ENCODE peak calls at places on chromosomes 16 and 17, in five cellular contexts. H is AG04450, G is upper lobe of left lung, K is fibroblast of pulmonary artery, A is OCI-LY7. T is an unnamed sample.

GRCh38 chr17:32570081-32570396 is 83.2 kb downstream of the CDK5R1 start:
- DNase-seq in H (no peak), G (no peak), K (no peak), A (no peak), T (no peak)

GRCh38 chr16:6918661-6919060 is 414.0 kb upstream of the RBFOX1 start:
- DNase-seq in H (no peak), G (no peak), K (no peak), A (no peak), T (no peak)

GRCh38 chr17:47203984-47204721 is 5.0 kb upstream of the MYL4 start:
- DNase-seq in H (no peak), G (no peak), K (no peak), A (peak; percentile 87), T (no peak)

GRCh38 chr16:79093554-79093967 is 507.0 kb downstream of the MAF start:
- DNase-seq in H (no peak), G (peak; percentile 35), K (no peak), A (no peak), T (peak; percentile 16)

GRCh38 chr17:4998027-4998665 is 396 bp downstream of the KIF1C start:
- DNase-seq in H (no peak), G (peak; percentile 93), K (no peak), A (no peak), T (peak; percentile 55)

GRCh38 chr16:79623076-79623475 is 22.5 kb upstream of the MAF start:
- DNase-seq in H (no peak), G (no peak), K (no peak), A (no peak), T (no peak)

GRCh38 chr16:88999457-89000206 is 22.6 kb upstream of the CBFA2T3 start:
- DNase-seq in H (no peak), G (no peak), K (no peak), A (peak; percentile 44), T (no peak)

GRCh38 chr17:83056583-83057396 is 22.6 kb upstream of the METRNL start:
- DNase-seq in H (no peak), G (peak; percentile 57), K (no peak), A (no peak), T (no peak)

GRCh38 chr17:49101054-49101534 is 31.5 kb upstream of the B4GALNT2 start:
- DNase-seq in H (no peak), G (no peak), K (peak; percentile 59), A (no peak), T (no peak)

GRCh38 chr17:75188614-75189013 is 5.9 kb upstream of the SUMO2 start:
- DNase-seq in H (no peak), G (no peak), K (no peak), A (no peak), T (no peak)

GRCh38 chr16:84761448-84762368 is 58.1 kb upstream of the CRISPLD2 start:
- DNase-seq in H (no peak), G (no peak), K (peak; percentile 34), A (no peak), T (no peak)

GRCh38 chr17:18256351-18256750 is 2.2 kb downstream of the FLII start:
- DNase-seq in H (no peak), G (peak; percentile 68), K (no peak), A (no peak), T (no peak)

GRCh38 chr17:43562679-43563146 is 16.6 kb upstream of the ETV4 start:
- DNase-seq in H (no peak), G (no peak), K (no peak), A (no peak), T (no peak)

GRCh38 chr16:15599303-15600070 is 43.5 kb downstream of the MARF1 start:
- DNase-seq in H (no peak), G (no peak), K (no peak), A (no peak), T (no peak)

GRCh38 chr16:15597822-15598647 is 44.9 kb downstream of the MARF1 start:
- DNase-seq in H (no peak), G (no peak), K (no peak), A (no peak), T (no peak)

GRCh38 chr16:15598648-15599190 is 44.2 kb downstream of the MARF1 start:
- DNase-seq in H (no peak), G (no peak), K (no peak), A (no peak), T (no peak)

GRCh38 chr16:15593235-15593634 is 49.7 kb downstream of the MARF1 start:
- DNase-seq in H (no peak), G (peak; percentile 40), K (no peak), A (no peak), T (no peak)

DNA sequence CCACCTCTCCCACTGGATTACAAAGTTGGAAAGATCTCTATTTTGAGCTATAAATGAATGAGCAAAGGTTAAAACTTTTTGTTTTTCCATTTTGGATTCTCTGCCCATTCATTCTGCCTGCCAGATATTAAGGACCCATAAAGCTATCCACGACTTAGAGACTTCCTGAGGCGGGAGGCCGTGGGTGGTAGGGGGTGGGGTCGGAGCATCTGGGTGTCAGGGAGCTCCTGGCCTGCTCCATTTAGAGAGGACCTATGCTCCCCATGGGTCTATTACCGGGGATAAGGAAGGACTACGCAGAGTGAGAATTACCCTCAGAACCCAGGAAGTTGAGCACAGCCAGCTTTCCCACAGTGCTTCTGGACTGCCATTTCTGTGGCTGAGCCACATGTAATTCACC is 45.8 kb downstream of the MARF1 start:
- DNase-seq in H (no peak), G (no peak), K (no peak), A (no peak), T (no peak)
- TF ChIP-seq CTCF in H (no peak), G (no peak), K (no peak), A (no peak), T (no peak)

GRCh38 chr17:31435581-31435980 is 44.1 kb downstream of the RAB11FIP4 start:
- DNase-seq in H (no peak), G (no peak), K (no peak), A (no peak), T (no peak)
- H3K4me3 ChIP-seq in H (no peak overlapping the region), G (no peak overlapping the region), K (no peak overlapping the region), A (no peak overlapping the region), T (no peak overlapping the region)

DNA sequence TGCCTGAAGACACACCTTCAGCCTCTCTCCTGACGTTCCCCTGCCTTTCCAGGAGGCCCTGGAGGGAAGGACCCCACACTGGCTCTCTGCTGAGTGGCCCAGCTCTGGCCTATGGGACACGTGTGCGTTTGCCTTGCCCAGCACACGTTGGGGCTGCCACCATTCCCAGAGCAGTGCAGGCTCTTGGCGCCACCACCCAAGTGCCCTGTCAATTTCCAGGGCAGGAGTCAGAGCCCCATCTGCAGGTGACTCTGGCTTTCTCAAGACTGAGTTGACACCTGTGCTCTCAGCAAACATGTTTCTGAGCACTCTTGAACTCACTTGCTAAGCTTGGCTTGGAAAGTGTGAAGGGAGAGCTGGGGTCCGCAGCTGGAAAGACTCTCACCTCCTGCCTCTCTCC is 4.7 kb upstream of the IRF8 start:
- DNase-seq in H (no peak), G (no peak), K (no peak), A (peak; percentile 71), T (no peak)
- TF ChIP-seq CTCF in H (no peak), G (no peak), K (no peak), A (peak; percentile 76), T (peak; percentile 49)

GRCh38 chr17:2034806-2035548 is 5.0 kb downstream of the DPH1 start:
- DNase-seq in H (no peak), G (no peak), K (peak; percentile 37), A (no peak), T (no peak)
- H3K4me3 ChIP-seq in H (no peak overlapping the region), G (no peak overlapping the region), K (no peak overlapping the region), A (no peak overlapping the region), T (no peak overlapping the region)